ENCODE peak calls at places on chromosomes 6 and 20, in ten cellular contexts. One of them, this sample, is unnamed.

GRCh38 chr6:3614918-3615317 is 136.6 kb downstream of the PXDC1 start:
- DNase-seq in right atrium auricular region: no peak
- DNase-seq in fibroblast of the aortic adventitia: no peak
- DNase-seq in heart left ventricle: no peak
- DNase-seq in lower leg skin: no peak
- DNase-seq in GM12864: no peak
- DNase-seq in transverse colon: no peak
- DNase-seq in epithelial cell of esophagus: no peak
- DNase-seq in cardiac fibroblast: no peak
- DNase-seq in endothelial cell of umbilical vein: no peak
- DNase-seq in this sample: no peak

GRCh38 chr6:39432311-39433025 is 110.0 kb upstream of the KCNK16 start:
- DNase-seq in right atrium auricular region: no peak
- DNase-seq in fibroblast of the aortic adventitia: no peak
- DNase-seq in heart left ventricle: no peak
- DNase-seq in lower leg skin: no peak
- DNase-seq in GM12864: no peak
- DNase-seq in transverse colon: no peak
- DNase-seq in epithelial cell of esophagus: no peak
- DNase-seq in cardiac fibroblast: no peak
- DNase-seq in endothelial cell of umbilical vein: no peak
- DNase-seq in this sample: no peak

GRCh38 chr20:31606928-31607639 is 2.0 kb downstream of the ID1 start:
- DNase-seq in right atrium auricular region: no peak
- DNase-seq in fibroblast of the aortic adventitia: peak
- DNase-seq in heart left ventricle: no peak
- DNase-seq in lower leg skin: no peak
- DNase-seq in GM12864: no peak
- DNase-seq in transverse colon: peak
- DNase-seq in epithelial cell of esophagus: peak
- DNase-seq in cardiac fibroblast: peak
- DNase-seq in endothelial cell of umbilical vein: peak
- DNase-seq in this sample: no peak

GRCh38 chr6:65229768-65230167 is 477.3 kb downstream of the EYS start:
- DNase-seq in right atrium auricular region: no peak
- DNase-seq in fibroblast of the aortic adventitia: no peak
- DNase-seq in heart left ventricle: no peak
- DNase-seq in lower leg skin: no peak
- DNase-seq in GM12864: no peak
- DNase-seq in transverse colon: no peak
- DNase-seq in epithelial cell of esophagus: no peak
- DNase-seq in cardiac fibroblast: no peak
- DNase-seq in endothelial cell of umbilical vein: peak
- DNase-seq in this sample: no peak

GRCh38 chr6:16819752-16820151 is 58.5 kb upstream of the ATXN1 start:
- DNase-seq in right atrium auricular region: no peak
- DNase-seq in fibroblast of the aortic adventitia: peak
- DNase-seq in heart left ventricle: no peak
- DNase-seq in lower leg skin: no peak
- DNase-seq in GM12864: no peak
- DNase-seq in transverse colon: no peak
- DNase-seq in epithelial cell of esophagus: peak
- DNase-seq in cardiac fibroblast: peak
- DNase-seq in endothelial cell of umbilical vein: peak
- DNase-seq in this sample: no peak

GRCh38 chr20:5003626-5004025 is 2.3 kb upstream of the SLC23A2 start:
- DNase-seq in right atrium auricular region: no peak
- DNase-seq in fibroblast of the aortic adventitia: no peak
- DNase-seq in heart left ventricle: no peak
- DNase-seq in lower leg skin: no peak
- DNase-seq in GM12864: no peak
- DNase-seq in transverse colon: no peak
- DNase-seq in epithelial cell of esophagus: no peak
- DNase-seq in cardiac fibroblast: no peak
- DNase-seq in endothelial cell of umbilical vein: no peak
- DNase-seq in this sample: no peak

GRCh38 chr20:46635514-46636091 is 15.7 kb downstream of the SLC13A3 start:
- DNase-seq in right atrium auricular region: no peak
- DNase-seq in fibroblast of the aortic adventitia: no peak
- DNase-seq in heart left ventricle: no peak
- DNase-seq in lower leg skin: peak
- DNase-seq in GM12864: no peak
- DNase-seq in transverse colon: no peak
- DNase-seq in epithelial cell of esophagus: peak
- DNase-seq in cardiac fibroblast: no peak
- DNase-seq in endothelial cell of umbilical vein: no peak
- DNase-seq in this sample: no peak

GRCh38 chr6:149020319-149020718 is 273.5 kb downstream of the UST start:
- DNase-seq in right atrium auricular region: no peak
- DNase-seq in fibroblast of the aortic adventitia: no peak
- DNase-seq in heart left ventricle: no peak
- DNase-seq in lower leg skin: no peak
- DNase-seq in GM12864: no peak
- DNase-seq in transverse colon: no peak
- DNase-seq in epithelial cell of esophagus: no peak
- DNase-seq in cardiac fibroblast: no peak
- DNase-seq in endothelial cell of umbilical vein: no peak
- DNase-seq in this sample: no peak

GRCh38 chr6:107488875-107489635 is 862 bp upstream of the SOBP start:
- DNase-seq in right atrium auricular region: peak
- DNase-seq in fibroblast of the aortic adventitia: peak
- DNase-seq in heart left ventricle: peak
- DNase-seq in lower leg skin: peak
- DNase-seq in GM12864: no peak
- DNase-seq in transverse colon: no peak
- DNase-seq in epithelial cell of esophagus: no peak
- DNase-seq in cardiac fibroblast: peak
- DNase-seq in endothelial cell of umbilical vein: peak
- DNase-seq in this sample: no peak

DNA sequence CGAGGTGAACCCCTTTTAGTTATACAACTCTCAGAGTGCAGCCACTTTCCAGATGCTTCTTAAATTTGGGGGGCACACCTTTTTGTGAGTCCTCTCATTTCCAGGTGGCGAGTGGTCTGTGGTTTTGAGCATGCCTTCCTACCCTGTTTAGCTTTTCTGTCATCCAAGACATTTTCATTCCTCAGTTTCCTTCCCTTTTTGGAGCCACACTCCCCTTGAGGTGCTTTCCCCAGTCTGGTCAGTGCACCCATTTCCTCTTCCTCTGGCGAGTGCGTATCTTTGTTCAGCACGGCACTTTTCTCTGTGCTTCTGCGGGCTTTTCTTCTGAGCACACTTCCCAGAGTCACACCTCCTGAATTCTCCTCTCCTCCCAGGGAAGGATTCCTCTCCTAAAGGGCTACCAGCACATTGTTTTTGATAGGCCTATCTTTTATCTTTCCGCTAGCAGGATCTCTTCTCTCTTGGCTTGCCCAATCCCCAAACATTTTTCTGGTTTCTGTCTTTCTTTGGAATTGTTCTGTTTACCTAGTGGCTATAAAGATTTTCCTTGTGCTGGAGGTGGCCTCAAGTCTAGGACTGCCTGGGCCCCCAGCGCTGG is 1.4 kb downstream of the PHF20 start:
- DNase-seq in right atrium auricular region: peak
- DNase-seq in fibroblast of the aortic adventitia: peak
- DNase-seq in heart left ventricle: peak
- DNase-seq in lower leg skin: no peak
- DNase-seq in GM12864: peak
- DNase-seq in transverse colon: peak
- DNase-seq in epithelial cell of esophagus: peak
- DNase-seq in cardiac fibroblast: peak
- DNase-seq in endothelial cell of umbilical vein: peak
- DNase-seq in this sample: no peak
- TF ChIP-seq CTCF in right atrium auricular region: no peak
- TF ChIP-seq CTCF in fibroblast of the aortic adventitia: no peak
- TF ChIP-seq CTCF in heart left ventricle: no peak
- TF ChIP-seq CTCF in lower leg skin: no peak
- TF ChIP-seq CTCF in GM12864: no peak
- TF ChIP-seq CTCF in transverse colon: no peak
- TF ChIP-seq CTCF in epithelial cell of esophagus: no peak
- TF ChIP-seq CTCF in cardiac fibroblast: no peak
- TF ChIP-seq CTCF in endothelial cell of umbilical vein: no peak
- TF ChIP-seq CTCF in this sample: no peak

DNA sequence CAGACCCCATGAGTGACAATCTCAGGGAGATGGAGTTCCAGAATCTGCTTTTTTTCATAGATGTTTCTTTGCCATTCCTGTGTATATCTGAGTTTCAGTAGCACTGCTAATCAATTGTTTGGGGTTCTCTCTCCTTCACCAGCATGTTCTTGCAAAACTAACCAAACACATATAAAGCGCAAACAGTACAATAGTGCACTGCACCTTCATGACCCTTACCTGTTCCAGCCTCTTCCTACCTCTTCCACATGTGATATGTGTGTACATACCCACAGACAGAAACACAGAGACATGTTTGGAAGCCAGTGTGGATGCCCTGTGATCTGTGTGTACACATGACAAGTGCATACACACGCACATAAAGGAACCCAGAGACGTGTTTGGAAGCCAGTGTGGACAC is 1.8 kb upstream of the CEP43 start:
- DNase-seq in right atrium auricular region: no peak
- DNase-seq in fibroblast of the aortic adventitia: no peak
- DNase-seq in heart left ventricle: no peak
- DNase-seq in lower leg skin: no peak
- DNase-seq in GM12864: no peak
- DNase-seq in transverse colon: no peak
- DNase-seq in epithelial cell of esophagus: no peak
- DNase-seq in cardiac fibroblast: no peak
- DNase-seq in endothelial cell of umbilical vein: no peak
- DNase-seq in this sample: no peak
- H3K4me3 ChIP-seq in right atrium auricular region: no peak
- H3K4me3 ChIP-seq in fibroblast of the aortic adventitia: peak
- H3K4me3 ChIP-seq in heart left ventricle: peak
- H3K4me3 ChIP-seq in lower leg skin: no peak
- H3K4me3 ChIP-seq in GM12864: peak
- H3K4me3 ChIP-seq in transverse colon: no peak
- H3K4me3 ChIP-seq in epithelial cell of esophagus: peak
- H3K4me3 ChIP-seq in cardiac fibroblast: peak
- H3K4me3 ChIP-seq in endothelial cell of umbilical vein: peak
- H3K4me3 ChIP-seq in this sample: peak

GRCh38 chr6:71190809-71191208 is 97.8 kb upstream of the OGFRL1 start:
- DNase-seq in right atrium auricular region: no peak
- DNase-seq in fibroblast of the aortic adventitia: peak
- DNase-seq in heart left ventricle: no peak
- DNase-seq in lower leg skin: no peak
- DNase-seq in GM12864: no peak
- DNase-seq in transverse colon: no peak
- DNase-seq in epithelial cell of esophagus: peak
- DNase-seq in cardiac fibroblast: peak
- DNase-seq in endothelial cell of umbilical vein: peak
- DNase-seq in this sample: no peak
- TF ChIP-seq CTCF in right atrium auricular region: peak
- TF ChIP-seq CTCF in fibroblast of the aortic adventitia: no peak
- TF ChIP-seq CTCF in heart left ventricle: peak
- TF ChIP-seq CTCF in lower leg skin: no peak
- TF ChIP-seq CTCF in GM12864: peak
- TF ChIP-seq CTCF in transverse colon: no peak
- TF ChIP-seq CTCF in epithelial cell of esophagus: no peak
- TF ChIP-seq CTCF in cardiac fibroblast: peak
- TF ChIP-seq CTCF in endothelial cell of umbilical vein: peak
- TF ChIP-seq CTCF in this sample: no peak

GRCh38 chr6:113586413-113586812 is 270.7 kb upstream of the MARCKS start:
- DNase-seq in right atrium auricular region: no peak
- DNase-seq in fibroblast of the aortic adventitia: peak
- DNase-seq in heart left ventricle: no peak
- DNase-seq in lower leg skin: no peak
- DNase-seq in GM12864: no peak
- DNase-seq in transverse colon: no peak
- DNase-seq in epithelial cell of esophagus: peak
- DNase-seq in cardiac fibroblast: peak
- DNase-seq in endothelial cell of umbilical vein: no peak
- DNase-seq in this sample: no peak
- H3K4me3 ChIP-seq in right atrium auricular region: no peak
- H3K4me3 ChIP-seq in fibroblast of the aortic adventitia: no peak
- H3K4me3 ChIP-seq in heart left ventricle: no peak
- H3K4me3 ChIP-seq in lower leg skin: no peak
- H3K4me3 ChIP-seq in GM12864: no peak
- H3K4me3 ChIP-seq in transverse colon: no peak
- H3K4me3 ChIP-seq in epithelial cell of esophagus: no peak
- H3K4me3 ChIP-seq in cardiac fibroblast: no peak
- H3K4me3 ChIP-seq in endothelial cell of umbilical vein: no peak
- H3K4me3 ChIP-seq in this sample: no peak

GRCh38 chr6:157555795-157556645 is 175.0 kb downstream of the ZDHHC14 start:
- DNase-seq in right atrium auricular region: no peak
- DNase-seq in fibroblast of the aortic adventitia: no peak
- DNase-seq in heart left ventricle: no peak
- DNase-seq in lower leg skin: peak
- DNase-seq in GM12864: no peak
- DNase-seq in transverse colon: no peak
- DNase-seq in epithelial cell of esophagus: no peak
- DNase-seq in cardiac fibroblast: no peak
- DNase-seq in endothelial cell of umbilical vein: no peak
- DNase-seq in this sample: no peak
- TF ChIP-seq CTCF in right atrium auricular region: no peak
- TF ChIP-seq CTCF in fibroblast of the aortic adventitia: no peak
- TF ChIP-seq CTCF in heart left ventricle: no peak
- TF ChIP-seq CTCF in lower leg skin: no peak
- TF ChIP-seq CTCF in GM12864: no peak
- TF ChIP-seq CTCF in transverse colon: no peak
- TF ChIP-seq CTCF in epithelial cell of esophagus: no peak
- TF ChIP-seq CTCF in cardiac fibroblast: no peak
- TF ChIP-seq CTCF in endothelial cell of umbilical vein: no peak
- TF ChIP-seq CTCF in this sample: no peak